ENCODE peak calls at places on chromosomes 6 and 20, in six cellular contexts. Z, S, N, Q, O and P are unnamed samples.

GRCh38 chr20:57772349-57772964 is 62.6 kb upstream of the PMEPA1 start:
- DNase-seq in O (no peak), Q (no peak), N (peak), Z (no peak), S (peak), P (peak)

GRCh38 chr6:45138765-45139164 is 189.4 kb upstream of the RUNX2 start:
- DNase-seq in O (no peak), S (no peak), N (no peak), Z (no peak), Q (no peak), P (no peak)

GRCh38 chr6:125866433-125866832 is 75.7 kb downstream of the NCOA7 start:
- DNase-seq in O (no peak), N (no peak), Q (no peak), S (no peak), Z (no peak), P (peak)

GRCh38 chr6:74785236-74785635 is 420.6 kb downstream of the COL12A1 start:
- DNase-seq in Z (no peak), S (no peak), O (no peak), Q (no peak), N (no peak), P (no peak)

GRCh38 chr20:31853481-31853880 is 8.1 kb upstream of the FOXS1 start:
- DNase-seq in Z (no peak), O (peak), Q (no peak), S (no peak), N (no peak), P (no peak)

GRCh38 chr20:23782366-23782983 is 31.7 kb upstream of the CST1 start:
- DNase-seq in O (no peak), Q (no peak), N (peak), S (peak), Z (peak), P (peak)

GRCh38 chr6:97668716-97669115 is 385.7 kb upstream of the MMS22L start:
- DNase-seq in N (no peak), Z (no peak), S (peak), Q (no peak), O (peak), P (peak)

GRCh38 chr6:133236898-133237297 is 4.3 kb upstream of the EYA4 start:
- DNase-seq in O (no peak), N (no peak), S (peak), Q (no peak), Z (no peak), P (no peak)

GRCh38 chr6:9397981-9398559 is 962.7 kb upstream of the SLC35B3 start:
- DNase-seq in Q (no peak), N (no peak), O (no peak), S (no peak), Z (peak), P (peak)

GRCh38 chr6:142867355-142867801 is 77.6 kb downstream of the HIVEP2 start:
- DNase-seq in N (no peak), Z (no peak), O (no peak), S (no peak), Q (no peak), P (no peak)

GRCh38 chr6:37539706-37540352 is 40.1 kb upstream of the CCDC167 start:
- DNase-seq in O (no peak), N (no peak), Z (no peak), S (peak), Q (no peak), P (no peak)

GRCh38 chr6:25137497-25137896 is 141.7 kb upstream of the CARMIL1 start:
- DNase-seq in S (no peak), O (no peak), Q (no peak), Z (no peak), N (no peak), P (no peak)

GRCh38 chr6:136137008-136137689 is 113.0 kb downstream of the MTFR2 start:
- DNase-seq in S (peak), O (no peak), Z (peak), N (no peak), Q (no peak), P (no peak)

GRCh38 chr20:41170386-41171105 is 33.2 kb downstream of the PLCG1 start:
- DNase-seq in Z (no peak), O (peak), Q (peak), S (no peak), N (no peak), P (no peak)

GRCh38 chr6:149140137-149140909 is 177.2 kb upstream of the TAB2 start:
- DNase-seq in O (peak), Z (no peak), N (no peak), Q (no peak), S (no peak), P (no peak)

GRCh38 chr6:25025248-25025918 is 89.6 kb upstream of the RIPOR2 start:
- DNase-seq in S (no peak), Q (no peak), N (no peak), Z (no peak), O (no peak), P (no peak)

GRCh38 chr6:26199057-26199772 is 112.0 kb downstream of the HFE start:
- DNase-seq in N (peak), S (peak), Z (peak), Q (no peak), O (peak), P (peak)

GRCh38 chr20:18174906-18175683 is 37.4 kb downstream of the KAT14 start:
- DNase-seq in Z (no peak), S (no peak), N (no peak), Q (no peak), O (no peak), P (no peak)

GRCh38 chr6:165447141-165447540 is 137.7 kb upstream of the C6orf118 start:
- DNase-seq in Z (no peak), S (no peak), Q (no peak), N (no peak), O (no peak), P (no peak)

GRCh38 chr6:149499066-149499465 is 14.3 kb upstream of the ZC3H12D start:
- DNase-seq in Q (no peak), Z (no peak), N (peak), O (no peak), S (peak), P (peak)

GRCh38 chr20:50260480-50261221 is 70.0 kb downstream of the CEBPB start:
- DNase-seq in Z (peak), N (no peak), S (peak), O (no peak), Q (no peak), P (peak)

GRCh38 chr20:1813101-1813529 is 82.1 kb upstream of the SIRPA start:
- DNase-seq in N (peak), O (no peak), Q (no peak), S (peak), Z (no peak), P (peak)

GRCh38 chr6:49852975-49853374 is 13.4 kb downstream of the CRISP1 start:
- DNase-seq in O (no peak), Q (no peak), Z (no peak), N (no peak), S (no peak), P (no peak)